ENCODE peak calls at places on chromosomes 1 and 21, in four cellular contexts. M, K, R and T are unnamed samples.

GRCh38 chr21:21688877-21689276 is 690.7 kb downstream of the NCAM2 start:
- DNase-seq in M (no peak), K (no peak), R (peak), T (no peak)

GRCh38 chr21:46098303-46099141 is 610 bp downstream of the COL6A2 start:
- DNase-seq in M (peak), K (no peak), R (peak), T (no peak)

GRCh38 chr1:162943627-162944026 is 82.7 kb upstream of the CCDC190 start:
- DNase-seq in M (no peak), K (no peak), R (no peak), T (no peak)

GRCh38 chr1:115647000-115647399 is 5.2 kb downstream of the VANGL1 start:
- DNase-seq in M (no peak), K (no peak), R (no peak), T (no peak)

GRCh38 chr21:45952974-45953373 is 28.6 kb upstream of the COL6A1 start:
- DNase-seq in M (peak), K (no peak), R (no peak), T (no peak)

GRCh38 chr1:203556047-203556851 is 62.3 kb downstream of the OPTC start:
- DNase-seq in M (peak), K (no peak), R (peak), T (no peak)

GRCh38 chr1:234621657-234622335 is 11.8 kb upstream of the IRF2BP2 start:
- DNase-seq in M (no peak), K (no peak), R (no peak), T (no peak)

GRCh38 chr1:161817155-161817730 is 51.1 kb downstream of the ATF6 start:
- DNase-seq in M (no peak), K (no peak), R (no peak), T (no peak)

GRCh38 chr1:25074326-25074725 is 144.2 kb upstream of the RUNX3 start:
- DNase-seq in M (no peak), K (no peak), R (no peak), T (no peak)
- H3K4me3 ChIP-seq in M (no peak), K (no peak), R (no peak), T (no peak)

GRCh38 chr1:205974712-205975111 is 28.5 kb downstream of the RAB7B start:
- DNase-seq in M (peak), K (no peak), R (no peak), T (no peak)
- TF ChIP-seq CTCF in M (no peak), K (no peak), R (no peak), T (no peak)

DNA sequence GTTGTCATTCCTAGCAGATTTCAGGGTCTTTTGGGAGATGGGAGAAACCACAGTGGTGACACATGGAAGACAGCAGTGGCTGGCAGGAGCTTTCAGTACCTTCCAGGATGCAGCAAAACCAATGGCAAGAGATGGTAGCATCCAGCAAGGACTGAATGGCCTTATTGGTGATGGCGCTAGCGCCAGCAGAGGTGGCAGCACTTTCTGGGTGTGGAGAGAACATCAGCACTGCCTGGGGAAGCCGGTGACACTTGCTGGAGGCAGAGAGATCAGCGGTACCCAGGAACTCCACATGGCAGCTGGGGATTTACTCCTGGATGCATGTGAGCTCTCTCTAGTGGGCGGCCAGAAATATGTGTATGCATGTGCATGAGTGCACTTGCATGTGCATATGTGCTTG is 364.8 kb downstream of the LMX1A start:
- DNase-seq in M (no peak), K (no peak), R (no peak), T (no peak)
- H3K4me3 ChIP-seq in M (no peak), K (no peak), R (no peak), T (no peak)

GRCh38 chr21:42369821-42370220 is 3.5 kb upstream of the TFF1 start:
- DNase-seq in M (no peak), K (no peak), R (no peak), T (no peak)
- TF ChIP-seq CTCF in M (no peak), K (no peak), R (no peak), T (no peak)

GRCh38 chr1:94927405-94928175 is 680 bp upstream of the CNN3 start:
- DNase-seq in M (peak), K (no peak), R (no peak), T (no peak)

GRCh38 chr1:94931254-94931841 is 4.4 kb upstream of the CNN3 start:
- DNase-seq in M (no peak), K (no peak), R (no peak), T (no peak)

GRCh38 chr1:94928293-94928939 is 1.5 kb upstream of the CNN3 start:
- DNase-seq in M (no peak), K (no peak), R (no peak), T (no peak)

GRCh38 chr1:94929816-94930215 is 2.9 kb upstream of the CNN3 start:
- DNase-seq in M (no peak), K (no peak), R (no peak), T (no peak)

GRCh38 chr1:94929351-94929814 is 2.5 kb upstream of the CNN3 start:
- DNase-seq in M (no peak), K (no peak), R (no peak), T (no peak)
- H3K4me3 ChIP-seq in M (peak), K (no peak), R (peak), T (peak)